ENCODE peak calls at places on chromosomes 3 and 15, in seven cellular contexts. I is stimulated activated CD4-positive, alpha-beta T cell treated with anti-CD3 and anti-CD28 coated beads, Interleukin-2, amount 100 ng/mL, for 48 hours; Q is activated T-cell treated with anti-CD3 and anti-CD28 coated beads for 48 hours; S is NCI-H1092 treated with DMSO at 0.1 percent for 48 hours; B is Kasumi-1; M is GM18507; U is hepatic stellate cell. D is an unnamed sample.
A peak's percentile ranks its signal among the peaks of the same experiment; 100 is the strongest.

GRCh38 chr3:37861540-37862051 is at the start of gene CTDSPL:
- DNase-seq in M (no peak), B (no peak), U (peak; percentile 79), Q (no peak), S (no peak), I (no peak), D (no peak)

GRCh38 chr3:42894693-42895092 is 11.2 kb upstream of the ZNF662 start:
- DNase-seq in S (no peak), M (no peak), B (no peak), I (no peak), U (no peak), Q (no peak), D (no peak)

GRCh38 chr15:77243716-77244401 is 172.9 kb upstream of the TSPAN3 start:
- DNase-seq in Q (no peak), S (no peak), I (no peak), M (no peak), U (no peak), B (no peak), D (no peak)

GRCh38 chr3:50275160-50275995 is 3.5 kb upstream of the LSMEM2 start:
- DNase-seq in U (no peak), S (no peak), M (no peak), Q (no peak), B (no peak), I (no peak), D (no peak)

GRCh38 chr15:67197364-67197695 is 57.1 kb downstream of the AAGAB start:
- DNase-seq in S (no peak), Q (no peak), B (no peak), M (no peak), U (no peak), I (no peak), D (no peak)

GRCh38 chr15:99421758-99422157 is 144.0 kb upstream of the MEF2A start:
- DNase-seq in S (no peak), M (no peak), I (no peak), U (no peak), Q (no peak), B (no peak), D (no peak)

GRCh38 chr3:56323986-56324420 is 144.3 kb downstream of the ERC2 start:
- DNase-seq in S (no peak), M (no peak), U (peak; percentile 14), Q (no peak), I (no peak), B (no peak), D (no peak)

GRCh38 chr3:23004971-23005370 is 198.2 kb upstream of the UBE2E2 start:
- DNase-seq in U (peak; percentile 35), B (no peak), I (no peak), Q (no peak), M (no peak), S (no peak), D (no peak)

GRCh38 chr3:157087398-157088132 is 72.4 kb downstream of the CCNL1 start:
- DNase-seq in M (no peak), B (no peak), S (no peak), I (no peak), Q (no peak), U (no peak), D (no peak)

GRCh38 chr3:172698650-172699049 is 12.2 kb downstream of the NCEH1 start:
- DNase-seq in M (no peak), U (no peak), Q (no peak), S (no peak), B (no peak), I (no peak), D (no peak)

GRCh38 chr3:5006755-5007202 is 27.5 kb downstream of the BHLHE40 start:
- DNase-seq in U (no peak), S (no peak), I (peak; percentile 53), Q (peak; percentile 69), M (peak; percentile 68), B (peak; percentile 68), D (peak; percentile 82)

GRCh38 chr15:64527263-64527984 is 67.0 kb downstream of the ZNF609 start:
- DNase-seq in M (no peak), I (no peak), S (no peak), B (peak; percentile 58), U (peak; percentile 61), Q (no peak), D (no peak)

GRCh38 chr3:194928831-194929594 is 243.3 kb downstream of the FAM43A start:
- DNase-seq in I (no peak), U (no peak), Q (no peak), S (no peak), B (no peak), M (no peak), D (no peak)

GRCh38 chr3:194579091-194579606 is 54.1 kb downstream of the TMEM44 start:
- DNase-seq in Q (no peak), B (no peak), U (peak; percentile 61), I (no peak), M (no peak), S (no peak), D (no peak)

GRCh38 chr3:42094128-42094527 is 3.0 kb downstream of the TRAK1 start:
- DNase-seq in Q (no peak), I (no peak), M (no peak), S (no peak), B (no peak), U (no peak), D (no peak)

GRCh38 chr3:47348411-47349154 is 32.2 kb upstream of the PTPN23 start:
- DNase-seq in M (no peak), Q (no peak), B (no peak), S (no peak), I (no peak), U (no peak), D (no peak)

GRCh38 chr3:116897382-116897781 is 187.8 kb downstream of the TUSC7 start:
- DNase-seq in S (no peak), M (no peak), U (no peak), Q (no peak), I (no peak), B (no peak), D (no peak)

GRCh38 chr3:157754415-157754814 is 251.2 kb upstream of the VEPH1 start:
- DNase-seq in Q (no peak), I (no peak), S (no peak), B (no peak), U (no peak), M (no peak), D (no peak)

GRCh38 chr3:80213076-80213475 is 445.3 kb upstream of the ROBO1 start:
- DNase-seq in B (no peak), U (no peak), Q (no peak), I (no peak), M (no peak), S (peak; percentile 0), D (no peak)

GRCh38 chr15:42385206-42385979 is 26.1 kb downstream of the CAPN3 start:
- DNase-seq in U (no peak), S (no peak), I (peak; percentile 18), Q (peak; percentile 10), M (no peak), B (peak; percentile 48), D (no peak)

GRCh38 chr3:71304684-71305083 is 278.8 kb downstream of the FOXP1 start:
- DNase-seq in B (peak; percentile 34), U (no peak), M (no peak), I (no peak), S (no peak), Q (no peak), D (no peak)